ENCODE peak calls at places on chromosomes 4 and X, in four cellular contexts. N is K562, T is HepG2, H is A549. Z is an unnamed sample. For H3K4me1, the result is how much of the 10 kb centered on the place peaks cover.

GRCh38 chr4:30208731-30209435 is 511.3 kb upstream of the PCDH7 start:
- DNase-seq in H (peak), T (no peak), N (no peak), Z (no peak)

GRCh38 chrX:45714864-45715263 is 514.2 kb upstream of the DIPK2B start:
- DNase-seq in H (peak), N (no peak), T (no peak), Z (no peak)

GRCh38 chr4:183431614-183432013 is 12.8 kb upstream of the CDKN2AIP start:
- DNase-seq in N (no peak), T (no peak), H (no peak), Z (no peak)

GRCh38 chr4:153427363-153428071 is 38.6 kb upstream of the TMEM131L start:
- DNase-seq in H (no peak), T (no peak), N (no peak), Z (peak)

GRCh38 chrX:135295238-135295943 is 13.9 kb upstream of the ETDC start:
- DNase-seq in T (no peak), N (no peak), H (no peak), Z (no peak)

GRCh38 chr4:155854597-155855226 is 11.4 kb downstream of the ASIC5 start:
- DNase-seq in T (no peak), N (no peak), H (peak), Z (no peak)

GRCh38 chr4:105895609-105896460 is 564 bp downstream of the NPNT start:
- DNase-seq in N (no peak), H (no peak), T (no peak), Z (no peak)

GRCh38 chr4:53558061-53558801 is 33.1 kb downstream of the LNX1 start:
- DNase-seq in N (no peak), T (no peak), H (no peak), Z (no peak)

GRCh38 chr4:16199132-16199531 is 27.1 kb downstream of the TAPT1 start:
- DNase-seq in N (no peak), T (peak), H (peak), Z (peak)

GRCh38 chr4:47349323-47349722 is 114.2 kb downstream of the COMMD8 start:
- DNase-seq in N (no peak), T (no peak), H (no peak), Z (no peak)

DNA sequence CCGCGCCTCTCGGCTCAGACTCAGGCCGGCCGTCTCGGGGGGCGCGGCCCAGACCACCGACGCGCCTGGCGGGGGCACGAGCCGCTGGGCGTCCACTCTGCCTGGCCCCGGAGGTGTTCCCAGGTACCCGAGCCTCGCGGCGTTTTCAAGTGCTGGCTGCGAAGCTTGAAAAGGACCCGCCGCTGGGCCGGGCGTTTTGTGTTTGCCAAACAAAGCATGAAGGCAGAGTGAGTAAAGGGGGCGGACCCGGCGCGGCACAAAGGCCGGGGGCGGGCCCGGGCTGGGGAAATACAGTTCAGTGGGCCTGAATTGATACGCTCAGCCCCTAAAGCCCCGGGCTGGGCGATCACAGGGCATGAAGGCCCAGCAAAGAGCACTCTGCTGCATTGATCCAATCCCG is 65.4 kb downstream of the SOX3 start:
- DNase-seq in T (peak), H (no peak), N (no peak), Z (no peak)
- H3K4me2 ChIP-seq in T (peak), H (peak), N (no peak), Z (no peak)

GRCh38 chr4:110963621-110964020 is 340.7 kb upstream of the PITX2 start:
- DNase-seq in N (no peak), T (no peak), H (no peak), Z (no peak)
- H3K4me1 ChIP-seq in N (under half), T (under half), H (under half), Z (under half)

DNA sequence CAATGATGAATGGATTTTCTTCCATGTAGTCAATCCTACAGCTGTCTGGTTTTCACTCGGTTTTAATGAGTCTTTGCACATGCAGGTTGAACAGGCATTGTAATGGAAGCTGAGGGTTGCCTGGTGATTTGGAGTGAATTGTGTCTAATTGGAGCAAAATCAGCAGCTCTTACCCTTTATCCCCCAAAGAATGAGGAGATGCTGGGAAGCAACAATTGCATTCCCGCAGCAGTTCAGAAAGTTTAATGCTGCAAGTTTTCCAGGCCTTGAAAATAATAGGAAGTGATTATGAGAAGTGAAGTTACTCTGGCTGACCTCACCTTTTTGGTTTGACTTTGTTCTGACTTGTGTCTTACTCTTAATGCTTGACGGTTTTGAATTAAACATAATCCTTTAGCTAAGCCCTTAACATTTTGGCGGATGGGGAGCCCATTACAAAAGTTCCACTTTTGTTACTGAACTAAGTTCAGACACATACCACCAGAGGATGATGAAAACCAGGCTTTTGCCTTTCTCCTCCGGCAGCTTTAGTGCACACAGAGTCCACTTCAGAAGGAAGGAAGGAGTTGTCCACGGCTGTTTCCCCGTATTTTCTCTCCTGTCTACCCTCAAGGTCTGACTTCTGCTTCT is 78.8 kb upstream of the TBC1D9 start:
- DNase-seq in N (no peak), T (no peak), H (no peak), Z (no peak)
- H3K4me2 ChIP-seq in N (no peak), T (no peak), H (no peak), Z (no peak)

DNA sequence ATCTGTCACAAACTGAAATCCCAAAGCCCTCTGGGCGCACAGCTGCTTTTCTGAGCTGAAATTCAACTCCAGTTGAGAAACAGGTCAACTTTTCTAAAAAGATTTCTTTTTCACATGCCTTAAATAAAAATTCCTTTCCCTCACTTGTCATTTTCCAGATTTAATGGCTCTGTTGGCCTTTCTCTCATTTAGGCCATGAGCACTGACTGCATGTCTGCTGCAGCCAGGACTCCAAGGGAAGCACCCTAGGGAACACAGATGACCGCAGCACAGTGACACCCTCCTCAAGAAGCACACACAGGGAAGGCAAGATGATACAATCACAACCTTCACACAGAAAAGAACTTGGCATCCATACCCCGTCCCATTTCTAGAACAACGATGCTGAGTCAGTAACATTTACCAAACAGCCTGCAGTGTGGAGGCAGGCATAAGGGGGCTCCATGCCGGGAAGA is 34.2 kb downstream of the AFAP1 start:
- DNase-seq in H (no peak), T (no peak), N (no peak), Z (no peak)
- H3K4me1 ChIP-seq in H (half or more), T (under half), N (under half), Z (under half)

GRCh38 chr4:64200001-64200555 is 209.2 kb downstream of the TECRL start:
- DNase-seq in H (no peak), N (no peak), T (no peak), Z (no peak)

GRCh38 chr4:64205376-64205775 is 203.9 kb downstream of the TECRL start:
- DNase-seq in N (no peak), H (no peak), T (no peak), Z (no peak)
- H3K4me2 ChIP-seq in N (no peak), H (no peak), T (no peak), Z (no peak)

GRCh38 chrX:120251471-120252011 is 929 bp downstream of the ZBTB33 start:
- DNase-seq in H (peak), N (peak), T (peak), Z (peak)
- H3K4me1 ChIP-seq in H (under half), N (under half), T (under half), Z (under half)

Z was measured in OCI-LY7.